ENCODE peak calls at places on chromosomes 16 and 17, in five cellular contexts. U is HL-60; I is progenitor cell of endocrine pancreas; X is activated T-cell treated with anti-CD3 and anti-CD28 coated beads, Interleukin-2, amount 50 U/mL, for 4 hours; S is kidney epithelial cell. O is an unnamed sample.

GRCh38 chr17:5921919-5922318 is 148.3 kb upstream of the WSCD1 start:
- DNase-seq in U (no peak), I (no peak), X (no peak), S (peak), O (no peak)

GRCh38 chr17:39603304-39604016 is 4.3 kb downstream of the NEUROD2 start:
- DNase-seq in U (no peak), I (no peak), X (no peak), S (no peak), O (no peak)

GRCh38 chr16:72467157-72467759 is 295.3 kb upstream of the PMFBP1 start:
- DNase-seq in U (peak), I (no peak), X (no peak), S (peak), O (no peak)

GRCh38 chr16:83954577-83955016 is 1.6 kb downstream of the OSGIN1 start:
- DNase-seq in U (peak), I (no peak), X (no peak), S (no peak), O (peak)

GRCh38 chr16:11328172-11329079 is 16.8 kb upstream of the RMI2 start:
- DNase-seq in U (no peak), I (no peak), X (peak), S (peak), O (no peak)

GRCh38 chr16:67562526-67562917 is at the start of gene CTCF:
- DNase-seq in U (peak), I (peak), X (peak), S (no peak), O (no peak)

GRCh38 chr17:41510251-41511065 is 5.0 kb upstream of the KRT13 start:
- DNase-seq in U (no peak), I (no peak), X (no peak), S (no peak), O (no peak)

GRCh38 chr16:14004031-14004718 is 66.9 kb upstream of the MRTFB start:
- DNase-seq in U (no peak), I (no peak), X (no peak), S (no peak), O (no peak)

GRCh38 chr17:67016039-67016762 is 28.2 kb upstream of the CACNG1 start:
- DNase-seq in U (no peak), I (no peak), X (no peak), S (no peak), O (no peak)

GRCh38 chr16:12900599-12901203 is 697 bp upstream of the SHISA9 start:
- DNase-seq in U (no peak), I (no peak), X (no peak), S (no peak), O (no peak)

GRCh38 chr17:17416007-17416399 is 60.8 kb upstream of the MED9 start:
- DNase-seq in U (peak), I (no peak), X (no peak), S (no peak), O (no peak)

GRCh38 chr17:8552582-8553320 is 77.8 kb downstream of the MYH10 start:
- DNase-seq in U (no peak), I (no peak), X (no peak), S (no peak), O (no peak)

GRCh38 chr16:84174396-84174795 is 12.5 kb downstream of the TAF1C start:
- DNase-seq in U (no peak), I (no peak), X (no peak), S (no peak), O (no peak)

GRCh38 chr17:78940708-78941107 is 15.5 kb upstream of the TIMP2 start:
- DNase-seq in U (no peak), I (no peak), X (no peak), S (no peak), O (no peak)

GRCh38 chr16:74298104-74298503 is 1.5 kb downstream of the PSMD7 start:
- DNase-seq in U (no peak), I (no peak), X (no peak), S (no peak), O (no peak)

GRCh38 chr17:13775450-13775849 is 173.7 kb upstream of the HS3ST3A1 start:
- DNase-seq in U (no peak), I (no peak), X (no peak), S (no peak), O (no peak)

GRCh38 chr17:74949455-74950115 is 13.9 kb downstream of the OTOP3 start:
- DNase-seq in U (no peak), I (no peak), X (no peak), S (no peak), O (no peak)

GRCh38 chr16:74778646-74779045 is 4.0 kb upstream of the FA2H start:
- DNase-seq in U (no peak), I (no peak), X (no peak), S (no peak), O (no peak)

GRCh38 chr17:62105361-62105760 is 40.3 kb upstream of the MED13 start:
- DNase-seq in U (no peak), I (no peak), X (no peak), S (no peak), O (no peak)

GRCh38 chr17:8126306-8127066 is 2.6 kb upstream of the HES7 start:
- DNase-seq in U (no peak), I (no peak), X (peak), S (no peak), O (no peak)

GRCh38 chr17:57622886-57623433 is 122.1 kb downstream of the CCDC182 start:
- DNase-seq in U (no peak), I (no peak), X (no peak), S (peak), O (no peak)

GRCh38 chr17:4188076-4188475 is 45.1 kb downstream of the CYB5D2 start:
- DNase-seq in U (no peak), I (no peak), X (no peak), S (no peak), O (no peak)

GRCh38 chr17:35947156-35947585 is 3.7 kb upstream of the LYZL6 start:
- DNase-seq in U (peak), I (peak), X (peak), S (no peak), O (no peak)

GRCh38 chr16:30758988-30759461 is 2.8 kb downstream of the CFAP119 start:
- DNase-seq in U (peak), I (no peak), X (no peak), S (no peak), O (no peak)

GRCh38 chr16:53378138-53378537 is 56.1 kb upstream of the RBL2 start:
- DNase-seq in U (no peak), I (no peak), X (no peak), S (no peak), O (no peak)

GRCh38 chr17:76866774-76867577 is 1.2 kb upstream of the MGAT5B start:
- DNase-seq in U (no peak), I (no peak), X (no peak), S (peak), O (no peak)

O was measured in breast epithelium.